ENCODE peak calls at places on chromosomes 2 and 18, in eight cellular contexts. U is H1, C is K562, J is mammary epithelial cell, D is PC-3, Y is HCT116, R is PC-9, W is neural progenitor cell. M is an unnamed sample.

GRCh38 chr2:70552501-70553333 is 909 bp downstream of the TGFA start:
- DNase-seq in W (peak; percentile 36), J (peak; percentile 82), U (peak; percentile 59), D (peak; percentile 70), C (no peak), R (peak; percentile 63), Y (no peak), M (no peak)

GRCh38 chr2:166335284-166335683 is 40.5 kb downstream of the SCN9A start:
- DNase-seq in U (no peak), D (peak; percentile 25), J (no peak), Y (no peak), C (peak; percentile 16), R (no peak), W (no peak), M (peak; percentile 65)

GRCh38 chr2:127826047-127826446 is 15.1 kb upstream of the WDR33 start:
- DNase-seq in U (no peak), D (peak; percentile 18), W (no peak), C (no peak), J (no peak), Y (no peak), R (no peak), M (peak; percentile 38)

GRCh38 chr2:201235865-201236811 is 24.2 kb upstream of the CASP8 start:
- DNase-seq in W (peak; percentile 77), J (peak; percentile 51), Y (no peak), R (peak; percentile 37), U (peak; percentile 56), D (peak; percentile 89), C (peak; percentile 33), M (peak; percentile 88)

GRCh38 chr2:130806370-130806769 is 30.3 kb upstream of the ARHGEF4 start:
- DNase-seq in U (no peak), W (no peak), C (no peak), D (no peak), Y (no peak), R (no peak), J (no peak), M (no peak)

GRCh38 chr2:72150961-72151356 is 3.3 kb upstream of the CYP26B1 start:
- DNase-seq in W (no peak), J (no peak), D (no peak), U (peak; percentile 35), R (no peak), C (no peak), Y (no peak), M (no peak)

GRCh38 chr2:201859886-201860285 is 53.5 kb downstream of the CDK15 start:
- DNase-seq in Y (no peak), J (no peak), R (no peak), W (peak; percentile 54), C (no peak), U (no peak), D (no peak), M (peak; percentile 86)

GRCh38 chr2:233039217-233040173 is 7.0 kb downstream of the NEU2 start:
- DNase-seq in J (no peak), W (no peak), U (no peak), C (no peak), Y (no peak), D (no peak), R (no peak), M (no peak)

GRCh38 chr18:32339062-32339461 is 131.6 kb downstream of the GAREM1 start:
- DNase-seq in D (no peak), J (no peak), W (no peak), Y (no peak), U (no peak), C (no peak), R (no peak), M (no peak)

GRCh38 chr2:221203138-221203537 is 369.0 kb downstream of the EPHA4 start:
- DNase-seq in W (no peak), J (no peak), R (no peak), C (no peak), D (no peak), Y (no peak), U (no peak), M (no peak)

GRCh38 chr2:158600155-158600802 is 143.5 kb downstream of the PKP4 start:
- DNase-seq in R (peak; percentile 35), D (peak; percentile 94), C (no peak), W (no peak), Y (no peak), U (no peak), J (peak; percentile 92), M (peak; percentile 94)

GRCh38 chr2:128565441-128565840 is 246.8 kb upstream of the HS6ST1 start:
- DNase-seq in C (no peak), U (no peak), R (no peak), W (no peak), D (no peak), Y (no peak), J (no peak), M (no peak)

GRCh38 chr2:11695576-11695975 is 25.6 kb upstream of the NTSR2 start:
- DNase-seq in D (no peak), U (no peak), Y (no peak), J (no peak), C (no peak), W (no peak), R (no peak), M (no peak)

GRCh38 chr2:127078028-127078427 is 28.9 kb downstream of the BIN1 start:
- DNase-seq in D (no peak), C (no peak), R (no peak), W (no peak), U (no peak), Y (no peak), J (no peak), M (no peak)

GRCh38 chr2:42084231-42084671 is 36.4 kb downstream of the PKDCC start:
- DNase-seq in W (no peak), D (peak; percentile 29), C (no peak), R (no peak), U (no peak), Y (no peak), J (peak; percentile 5), M (peak; percentile 93)

GRCh38 chr18:48563027-48563426 is 24.2 kb downstream of the CTIF start:
- DNase-seq in U (no peak), C (peak; percentile 26), J (peak; percentile 73), R (peak; percentile 8), W (no peak), D (peak; percentile 39), Y (no peak), M (peak; percentile 72)

GRCh38 chr18:71293322-71293721 is 1004.5 kb downstream of the SOCS6 start:
- DNase-seq in Y (no peak), W (no peak), J (no peak), D (peak; percentile 24), U (no peak), C (no peak), R (no peak), M (peak; percentile 0)

GRCh38 chr2:163266772-163267171 is 428.2 kb upstream of the KCNH7 start:
- DNase-seq in U (no peak), D (peak; percentile 90), Y (no peak), R (peak; percentile 1), C (no peak), J (peak; percentile 96), W (no peak), M (peak; percentile 98)

GRCh38 chr18:9447334-9447733 is 28.0 kb upstream of the RALBP1 start:
- DNase-seq in Y (no peak), W (no peak), C (no peak), U (peak; percentile 27), J (no peak), R (no peak), D (no peak), M (no peak)

GRCh38 chr2:162232611-162233115 is 10.6 kb downstream of the FAP start:
- DNase-seq in Y (no peak), D (no peak), J (no peak), U (no peak), W (no peak), R (no peak), C (no peak), M (peak; percentile 25)

GRCh38 chr2:161077367-161078210 is 82.6 kb upstream of the TANK start:
- DNase-seq in R (no peak), C (no peak), J (peak; percentile 39), U (no peak), D (peak; percentile 37), W (no peak), Y (no peak), M (peak; percentile 65)

GRCh38 chr2:229713371-229714079 is 830 bp downstream of the DNER start:
- DNase-seq in U (peak; percentile 84), C (no peak), W (peak; percentile 78), J (no peak), Y (no peak), D (peak; percentile 16), R (no peak), M (no peak)

GRCh38 chr2:112121682-112122254 is 16.4 kb upstream of the FBLN7 start:
- DNase-seq in Y (peak; percentile 26), U (no peak), R (no peak), J (peak; percentile 7), W (peak; percentile 49), C (no peak), D (peak; percentile 69), M (peak; percentile 44)

GRCh38 chr18:55418439-55418838 is 169.6 kb downstream of the TCF4 start:
- DNase-seq in D (no peak), Y (no peak), J (no peak), U (no peak), C (no peak), W (no peak), R (no peak), M (no peak)

GRCh38 chr18:55419132-55419938 is 168.7 kb downstream of the TCF4 start:
- DNase-seq in D (no peak), J (no peak), W (peak; percentile 31), R (no peak), C (no peak), U (no peak), Y (no peak), M (peak; percentile 78)

GRCh38 chr18:55420977-55421611 is 166.9 kb downstream of the TCF4 start:
- DNase-seq in U (no peak), W (no peak), Y (no peak), D (no peak), R (no peak), J (no peak), C (no peak), M (peak; percentile 40)

GRCh38 chr18:55420665-55420964 is 167.4 kb downstream of the TCF4 start:
- DNase-seq in W (no peak), J (no peak), R (no peak), Y (no peak), D (no peak), U (no peak), C (no peak), M (no peak)

GRCh38 chr18:55419939-55420664 is 167.9 kb downstream of the TCF4 start:
- DNase-seq in D (no peak), W (peak; percentile 46), Y (no peak), R (no peak), J (no peak), U (no peak), C (no peak), M (peak; percentile 57)
- H3K4me1 ChIP-seq in D (no peaks in the 10 kb centered on the region), W (peaks cover 79% of the 10 kb centered on the region), Y (no peaks in the 10 kb centered on the region), R (no peaks in the 10 kb centered on the region), J (peaks cover 10% of the 10 kb centered on the region), U (peaks cover 22% of the 10 kb centered on the region), C (peaks cover 2% of the 10 kb centered on the region), M (peaks cover 4% of the 10 kb centered on the region)

GRCh38 chr2:145065278-145065677 is 545.4 kb upstream of the ZEB2 start:
- DNase-seq in R (no peak), D (no peak), C (no peak), W (no peak), U (no peak), J (no peak), Y (no peak), M (no peak)
- TF ChIP-seq EZH2 in R (no peak), D (no peak), C (no peak), W (no peak), U (no peak), J (no peak), Y (no peak), M (no peak)

GRCh38 chr18:54828986-54829385 is 709 bp downstream of the RAB27B start:
- DNase-seq in W (no peak), Y (no peak), U (no peak), D (no peak), R (no peak), J (no peak), C (no peak), M (no peak)
- H3K27ac ChIP-seq in W (no peak overlapping the region), Y (no peak overlapping the region), U (no peak overlapping the region), D (peak overlapping the region; percentile 94), R (peak overlapping the region; percentile 90), J (peak overlapping the region; percentile 90), C (no peak overlapping the region), M (no peak overlapping the region)

GRCh38 chr2:109156052-109156451 is 27.0 kb downstream of the SH3RF3 start:
- DNase-seq in W (no peak), Y (no peak), C (no peak), R (no peak), D (no peak), J (no peak), U (no peak), M (no peak)
- H3K4me1 ChIP-seq in W (peaks cover 12% of the 10 kb centered on the region), Y (no peaks in the 10 kb centered on the region), C (no peaks in the 10 kb centered on the region), R (no peaks in the 10 kb centered on the region), D (no peaks in the 10 kb centered on the region), J (no peaks in the 10 kb centered on the region), U (peaks cover 5% of the 10 kb centered on the region), M (no peaks in the 10 kb centered on the region)

M was measured in fibroblast of lung.